ENCODE peak calls at places on chromosomes 1 and 21, in four cellular contexts. One of them, this sample, is unnamed.

GRCh38 chr1:30706528-30706927 is 16.9 kb downstream of the MATN1 start:
- DNase-seq in Right ventricle myocardium superior: peak
- DNase-seq in aorta: peak
- DNase-seq in GM23248: peak
- DNase-seq in this sample: peak

GRCh38 chr1:41442697-41443251 is 41.7 kb downstream of the EDN2 start:
- DNase-seq in Right ventricle myocardium superior: no peak
- DNase-seq in GM23248: peak
- DNase-seq in aorta: no peak
- DNase-seq in this sample: peak

GRCh38 chr1:160437432-160438319 is 37.3 kb downstream of the VANGL2 start:
- DNase-seq in aorta: no peak
- DNase-seq in Right ventricle myocardium superior: no peak
- DNase-seq in GM23248: no peak
- DNase-seq in this sample: no peak

GRCh38 chr21:34802180-34802899 is 133.5 kb downstream of the CLIC6 start:
- DNase-seq in Right ventricle myocardium superior: no peak
- DNase-seq in aorta: no peak
- DNase-seq in GM23248: peak
- DNase-seq in this sample: no peak

GRCh38 chr1:235077571-235078479 is 50.8 kb downstream of the TOMM20 start:
- DNase-seq in GM23248: peak
- DNase-seq in Right ventricle myocardium superior: no peak
- DNase-seq in aorta: no peak
- DNase-seq in this sample: no peak

GRCh38 chr1:225688345-225688744 is 35.4 kb upstream of the ENAH start:
- DNase-seq in aorta: no peak
- DNase-seq in Right ventricle myocardium superior: no peak
- DNase-seq in GM23248: no peak
- DNase-seq in this sample: no peak

GRCh38 chr1:94236021-94236491 is 1.3 kb downstream of the ARHGAP29 start:
- DNase-seq in GM23248: peak
- DNase-seq in Right ventricle myocardium superior: no peak
- DNase-seq in aorta: no peak
- DNase-seq in this sample: no peak

GRCh38 chr21:44926364-44927101 is 5.8 kb upstream of the ITGB2 start:
- DNase-seq in GM23248: peak
- DNase-seq in Right ventricle myocardium superior: peak
- DNase-seq in aorta: peak
- DNase-seq in this sample: no peak

GRCh38 chr1:8422439-8423133 is 104.7 kb downstream of the SLC45A1 start:
- DNase-seq in aorta: no peak
- DNase-seq in Right ventricle myocardium superior: peak
- DNase-seq in GM23248: peak
- DNase-seq in this sample: no peak

GRCh38 chr1:52756020-52756419 is 29.8 kb downstream of the ZYG11B start:
- DNase-seq in aorta: no peak
- DNase-seq in GM23248: no peak
- DNase-seq in Right ventricle myocardium superior: no peak
- DNase-seq in this sample: no peak

GRCh38 chr1:51272916-51273315 is 36.8 kb downstream of the RNF11 start:
- DNase-seq in GM23248: no peak
- DNase-seq in Right ventricle myocardium superior: no peak
- DNase-seq in aorta: no peak
- DNase-seq in this sample: no peak

GRCh38 chr1:246067432-246068021 is 439.6 kb downstream of the SMYD3 start:
- DNase-seq in GM23248: peak
- DNase-seq in Right ventricle myocardium superior: no peak
- DNase-seq in aorta: no peak
- DNase-seq in this sample: no peak

GRCh38 chr1:235161685-235162327 is 756 bp upstream of the RBM34 start:
- DNase-seq in GM23248: no peak
- DNase-seq in Right ventricle myocardium superior: no peak
- DNase-seq in aorta: no peak
- DNase-seq in this sample: no peak

GRCh38 chr21:32206631-32207030 is 72.2 kb downstream of the MIS18A start:
- DNase-seq in GM23248: peak
- DNase-seq in Right ventricle myocardium superior: no peak
- DNase-seq in aorta: no peak
- DNase-seq in this sample: no peak

GRCh38 chr1:81801834-81802531 is 1.2 kb downstream of the ADGRL2 start:
- DNase-seq in aorta: peak
- DNase-seq in Right ventricle myocardium superior: peak
- DNase-seq in GM23248: peak
- DNase-seq in this sample: peak

This sample was measured in posterior vena cava.